ENCODE peak calls at places on chromosomes 3 and 15, in five cellular contexts. One of them, this sample, is unnamed.

GRCh38 chr3:119295816-119296484 is 1.8 kb downstream of the ARHGAP31 start:
- DNase-seq in Caki2: peak
- DNase-seq in cardiac muscle cell: no peak
- DNase-seq in IMR-90: no peak
- DNase-seq in activated gamma-delta T cell treated with Interleukin-2 at 50 U/mL for 16 hours: no peak
- DNase-seq in this sample: no peak

GRCh38 chr15:87860743-87861142 is 395.8 kb downstream of the NTRK3 start:
- DNase-seq in Caki2: no peak
- DNase-seq in cardiac muscle cell: no peak
- DNase-seq in IMR-90: no peak
- DNase-seq in activated gamma-delta T cell treated with Interleukin-2 at 50 U/mL for 16 hours: no peak
- DNase-seq in this sample: no peak

GRCh38 chr3:16841906-16842709 is 42.6 kb upstream of the PLCL2 start:
- DNase-seq in Caki2: no peak
- DNase-seq in cardiac muscle cell: no peak
- DNase-seq in IMR-90: no peak
- DNase-seq in activated gamma-delta T cell treated with Interleukin-2 at 50 U/mL for 16 hours: peak
- DNase-seq in this sample: peak

GRCh38 chr3:42288385-42288784 is 22.4 kb upstream of the CCK start:
- DNase-seq in Caki2: no peak
- DNase-seq in cardiac muscle cell: no peak
- DNase-seq in IMR-90: no peak
- DNase-seq in activated gamma-delta T cell treated with Interleukin-2 at 50 U/mL for 16 hours: no peak
- DNase-seq in this sample: no peak

GRCh38 chr3:96465521-96465920 is 348.9 kb upstream of the EPHA6 start:
- DNase-seq in Caki2: no peak
- DNase-seq in cardiac muscle cell: no peak
- DNase-seq in IMR-90: no peak
- DNase-seq in activated gamma-delta T cell treated with Interleukin-2 at 50 U/mL for 16 hours: no peak
- DNase-seq in this sample: no peak

GRCh38 chr3:135504084-135504685 is 461.3 kb upstream of the PPP2R3A start:
- DNase-seq in Caki2: no peak
- DNase-seq in cardiac muscle cell: no peak
- DNase-seq in IMR-90: no peak
- DNase-seq in activated gamma-delta T cell treated with Interleukin-2 at 50 U/mL for 16 hours: no peak
- DNase-seq in this sample: no peak

GRCh38 chr15:78898540-78898939 is 25.9 kb downstream of the MORF4L1 start:
- DNase-seq in Caki2: no peak
- DNase-seq in cardiac muscle cell: no peak
- DNase-seq in IMR-90: no peak
- DNase-seq in activated gamma-delta T cell treated with Interleukin-2 at 50 U/mL for 16 hours: no peak
- DNase-seq in this sample: no peak

GRCh38 chr3:197425485-197426131 is 127.2 kb upstream of the DLG1 start:
- DNase-seq in Caki2: no peak
- DNase-seq in cardiac muscle cell: no peak
- DNase-seq in IMR-90: no peak
- DNase-seq in activated gamma-delta T cell treated with Interleukin-2 at 50 U/mL for 16 hours: no peak
- DNase-seq in this sample: no peak

GRCh38 chr15:25687689-25688088 is 175.4 kb downstream of the ATP10A start:
- DNase-seq in Caki2: no peak
- DNase-seq in cardiac muscle cell: no peak
- DNase-seq in IMR-90: no peak
- DNase-seq in activated gamma-delta T cell treated with Interleukin-2 at 50 U/mL for 16 hours: no peak
- DNase-seq in this sample: no peak

GRCh38 chr3:38267689-38268477 is 2.3 kb downstream of the SLC22A13 start:
- DNase-seq in Caki2: no peak
- DNase-seq in cardiac muscle cell: no peak
- DNase-seq in IMR-90: no peak
- DNase-seq in activated gamma-delta T cell treated with Interleukin-2 at 50 U/mL for 16 hours: no peak
- DNase-seq in this sample: no peak

GRCh38 chr3:11172136-11172670 is 17.9 kb downstream of the HRH1 start:
- DNase-seq in Caki2: no peak
- DNase-seq in cardiac muscle cell: no peak
- DNase-seq in IMR-90: peak
- DNase-seq in activated gamma-delta T cell treated with Interleukin-2 at 50 U/mL for 16 hours: no peak
- DNase-seq in this sample: no peak

GRCh38 chr3:70737656-70738309 is 425.3 kb upstream of the MDFIC2 start:
- DNase-seq in Caki2: no peak
- DNase-seq in cardiac muscle cell: peak
- DNase-seq in IMR-90: no peak
- DNase-seq in activated gamma-delta T cell treated with Interleukin-2 at 50 U/mL for 16 hours: no peak
- DNase-seq in this sample: no peak

GRCh38 chr15:85142324-85142723 is 160.7 kb downstream of the PDE8A start:
- DNase-seq in Caki2: peak
- DNase-seq in cardiac muscle cell: peak
- DNase-seq in IMR-90: peak
- DNase-seq in activated gamma-delta T cell treated with Interleukin-2 at 50 U/mL for 16 hours: no peak
- DNase-seq in this sample: no peak

GRCh38 chr3:64445318-64446300 is 220.3 kb upstream of the PRICKLE2 start:
- DNase-seq in Caki2: peak
- DNase-seq in cardiac muscle cell: peak
- DNase-seq in IMR-90: peak
- DNase-seq in activated gamma-delta T cell treated with Interleukin-2 at 50 U/mL for 16 hours: no peak
- DNase-seq in this sample: no peak

GRCh38 chr15:64865998-64866520 is 24.3 kb downstream of the PLEKHO2 start:
- DNase-seq in Caki2: no peak
- DNase-seq in cardiac muscle cell: peak
- DNase-seq in IMR-90: peak
- DNase-seq in activated gamma-delta T cell treated with Interleukin-2 at 50 U/mL for 16 hours: no peak
- DNase-seq in this sample: no peak

GRCh38 chr3:55771503-55771902 is 284.4 kb upstream of the WNT5A start:
- DNase-seq in Caki2: no peak
- DNase-seq in cardiac muscle cell: no peak
- DNase-seq in IMR-90: no peak
- DNase-seq in activated gamma-delta T cell treated with Interleukin-2 at 50 U/mL for 16 hours: no peak
- DNase-seq in this sample: no peak

GRCh38 chr3:141389703-141390102 is 21.4 kb downstream of the ZBTB38 start:
- DNase-seq in Caki2: no peak
- DNase-seq in cardiac muscle cell: no peak
- DNase-seq in IMR-90: peak
- DNase-seq in activated gamma-delta T cell treated with Interleukin-2 at 50 U/mL for 16 hours: no peak
- DNase-seq in this sample: no peak

GRCh38 chr3:41808618-41809017 is 153.3 kb downstream of the ULK4 start:
- DNase-seq in Caki2: no peak
- DNase-seq in cardiac muscle cell: no peak
- DNase-seq in IMR-90: no peak
- DNase-seq in activated gamma-delta T cell treated with Interleukin-2 at 50 U/mL for 16 hours: no peak
- DNase-seq in this sample: no peak

GRCh38 chr3:47344971-47345370 is 35.9 kb upstream of the PTPN23 start:
- DNase-seq in Caki2: no peak
- DNase-seq in cardiac muscle cell: no peak
- DNase-seq in IMR-90: no peak
- DNase-seq in activated gamma-delta T cell treated with Interleukin-2 at 50 U/mL for 16 hours: no peak
- DNase-seq in this sample: no peak

This sample was measured in GM12878.